ENCODE peak calls at places on chromosomes 12 and 14, in five cellular contexts. One of them, this sample, is unnamed.

GRCh38 chr14:99540196-99541032 is 59.2 kb downstream of the CCNK start:
- DNase-seq in hepatocyte: no peak
- DNase-seq in suprapubic skin: no peak
- DNase-seq in H9: no peak
- DNase-seq in upper lobe of right lung: no peak
- DNase-seq in this sample: no peak

GRCh38 chr12:102948941-102949352 is 8.5 kb upstream of the ASCL1 start:
- DNase-seq in hepatocyte: peak
- DNase-seq in upper lobe of right lung: no peak
- DNase-seq in suprapubic skin: no peak
- DNase-seq in H9: peak
- DNase-seq in this sample: no peak

GRCh38 chr12:89040146-89040964 is 311.9 kb downstream of the DUSP6 start:
- DNase-seq in suprapubic skin: no peak
- DNase-seq in H9: peak
- DNase-seq in upper lobe of right lung: no peak
- DNase-seq in hepatocyte: no peak
- DNase-seq in this sample: peak

GRCh38 chr12:96255077-96255476 is 60.9 kb downstream of the ELK3 start:
- DNase-seq in hepatocyte: no peak
- DNase-seq in upper lobe of right lung: no peak
- DNase-seq in H9: no peak
- DNase-seq in suprapubic skin: no peak
- DNase-seq in this sample: no peak

GRCh38 chr14:99807413-99808132 is 14.4 kb downstream of the EML1 start:
- DNase-seq in H9: peak
- DNase-seq in hepatocyte: peak
- DNase-seq in suprapubic skin: no peak
- DNase-seq in upper lobe of right lung: no peak
- DNase-seq in this sample: no peak

GRCh38 chr12:106521901-106522300 is 60.9 kb upstream of the RFX4 start:
- DNase-seq in hepatocyte: no peak
- DNase-seq in H9: no peak
- DNase-seq in upper lobe of right lung: no peak
- DNase-seq in suprapubic skin: no peak
- DNase-seq in this sample: no peak

GRCh38 chr12:64102339-64102738 is 119.8 kb downstream of the KICS2 start:
- DNase-seq in upper lobe of right lung: no peak
- DNase-seq in suprapubic skin: no peak
- DNase-seq in hepatocyte: no peak
- DNase-seq in H9: no peak
- DNase-seq in this sample: no peak

GRCh38 chr12:4270670-4271432 is 2.7 kb upstream of the CCND2 start:
- DNase-seq in upper lobe of right lung: peak
- DNase-seq in hepatocyte: peak
- DNase-seq in suprapubic skin: peak
- DNase-seq in H9: peak
- DNase-seq in this sample: peak

GRCh38 chr12:76275511-76276093 is 72.6 kb downstream of the BBS10 start:
- DNase-seq in H9: no peak
- DNase-seq in suprapubic skin: no peak
- DNase-seq in upper lobe of right lung: no peak
- DNase-seq in hepatocyte: no peak
- DNase-seq in this sample: no peak

GRCh38 chr12:28097221-28097620 is 93.0 kb upstream of the CCDC91 start:
- DNase-seq in upper lobe of right lung: no peak
- DNase-seq in H9: no peak
- DNase-seq in suprapubic skin: no peak
- DNase-seq in hepatocyte: no peak
- DNase-seq in this sample: no peak

GRCh38 chr14:75711796-75712211 is 50.8 kb downstream of the TTLL5 start:
- DNase-seq in suprapubic skin: no peak
- DNase-seq in H9: peak
- DNase-seq in hepatocyte: peak
- DNase-seq in upper lobe of right lung: peak
- DNase-seq in this sample: peak

GRCh38 chr12:115638753-115639666 is 638.5 kb downstream of the MED13L start:
- DNase-seq in H9: no peak
- DNase-seq in suprapubic skin: no peak
- DNase-seq in upper lobe of right lung: no peak
- DNase-seq in hepatocyte: peak
- DNase-seq in this sample: no peak

GRCh38 chr14:99754141-99755067 is 38.8 kb upstream of the EML1 start:
- DNase-seq in upper lobe of right lung: peak
- DNase-seq in suprapubic skin: no peak
- DNase-seq in hepatocyte: no peak
- DNase-seq in H9: no peak
- DNase-seq in this sample: no peak

GRCh38 chr12:64826234-64826633 is 1.8 kb downstream of the TBC1D30 start:
- DNase-seq in upper lobe of right lung: peak
- DNase-seq in hepatocyte: peak
- DNase-seq in H9: peak
- DNase-seq in suprapubic skin: no peak
- DNase-seq in this sample: peak

GRCh38 chr12:121780429-121780828 is 13.1 kb downstream of the RHOF start:
- DNase-seq in suprapubic skin: no peak
- DNase-seq in upper lobe of right lung: no peak
- DNase-seq in hepatocyte: no peak
- DNase-seq in H9: no peak
- DNase-seq in this sample: no peak

GRCh38 chr12:8156845-8157244 is at the start of gene ZNF705A:
- DNase-seq in suprapubic skin: no peak
- DNase-seq in upper lobe of right lung: no peak
- DNase-seq in hepatocyte: no peak
- DNase-seq in H9: no peak
- DNase-seq in this sample: no peak

GRCh38 chr12:51914034-51914923 is 7.0 kb downstream of the ACVRL1 start:
- DNase-seq in upper lobe of right lung: peak
- DNase-seq in H9: no peak
- DNase-seq in hepatocyte: no peak
- DNase-seq in suprapubic skin: no peak
- DNase-seq in this sample: no peak

GRCh38 chr12:114729731-114730130 is 45.8 kb upstream of the TBX3 start:
- DNase-seq in suprapubic skin: no peak
- DNase-seq in upper lobe of right lung: no peak
- DNase-seq in H9: no peak
- DNase-seq in hepatocyte: no peak
- DNase-seq in this sample: no peak

GRCh38 chr14:95173518-95173917 is 16.2 kb upstream of the DICER1 start:
- DNase-seq in hepatocyte: peak
- DNase-seq in suprapubic skin: no peak
- DNase-seq in H9: no peak
- DNase-seq in upper lobe of right lung: no peak
- DNase-seq in this sample: no peak

GRCh38 chr14:99982449-99983250 is 82.6 kb upstream of the EVL start:
- DNase-seq in suprapubic skin: no peak
- DNase-seq in H9: peak
- DNase-seq in upper lobe of right lung: no peak
- DNase-seq in hepatocyte: peak
- DNase-seq in this sample: peak

GRCh38 chr12:128114485-128114884 is 152.5 kb upstream of the TMEM132C start:
- DNase-seq in upper lobe of right lung: no peak
- DNase-seq in H9: no peak
- DNase-seq in suprapubic skin: no peak
- DNase-seq in hepatocyte: no peak
- DNase-seq in this sample: no peak

GRCh38 chr14:69543341-69544249 is 31.1 kb downstream of the CCDC177 start:
- DNase-seq in suprapubic skin: no peak
- DNase-seq in hepatocyte: peak
- DNase-seq in upper lobe of right lung: peak
- DNase-seq in H9: peak
- DNase-seq in this sample: no peak

GRCh38 chr14:69548566-69548965 is 26.1 kb downstream of the CCDC177 start:
- DNase-seq in suprapubic skin: no peak
- DNase-seq in upper lobe of right lung: no peak
- DNase-seq in hepatocyte: no peak
- DNase-seq in H9: no peak
- DNase-seq in this sample: no peak

GRCh38 chr14:69542311-69542710 is 32.4 kb downstream of the CCDC177 start:
- DNase-seq in H9: no peak
- DNase-seq in hepatocyte: no peak
- DNase-seq in suprapubic skin: no peak
- DNase-seq in upper lobe of right lung: no peak
- DNase-seq in this sample: no peak

GRCh38 chr14:69553221-69553620 is 21.4 kb downstream of the CCDC177 start:
- DNase-seq in upper lobe of right lung: no peak
- DNase-seq in suprapubic skin: no peak
- DNase-seq in hepatocyte: peak
- DNase-seq in H9: no peak
- DNase-seq in this sample: no peak

DNA sequence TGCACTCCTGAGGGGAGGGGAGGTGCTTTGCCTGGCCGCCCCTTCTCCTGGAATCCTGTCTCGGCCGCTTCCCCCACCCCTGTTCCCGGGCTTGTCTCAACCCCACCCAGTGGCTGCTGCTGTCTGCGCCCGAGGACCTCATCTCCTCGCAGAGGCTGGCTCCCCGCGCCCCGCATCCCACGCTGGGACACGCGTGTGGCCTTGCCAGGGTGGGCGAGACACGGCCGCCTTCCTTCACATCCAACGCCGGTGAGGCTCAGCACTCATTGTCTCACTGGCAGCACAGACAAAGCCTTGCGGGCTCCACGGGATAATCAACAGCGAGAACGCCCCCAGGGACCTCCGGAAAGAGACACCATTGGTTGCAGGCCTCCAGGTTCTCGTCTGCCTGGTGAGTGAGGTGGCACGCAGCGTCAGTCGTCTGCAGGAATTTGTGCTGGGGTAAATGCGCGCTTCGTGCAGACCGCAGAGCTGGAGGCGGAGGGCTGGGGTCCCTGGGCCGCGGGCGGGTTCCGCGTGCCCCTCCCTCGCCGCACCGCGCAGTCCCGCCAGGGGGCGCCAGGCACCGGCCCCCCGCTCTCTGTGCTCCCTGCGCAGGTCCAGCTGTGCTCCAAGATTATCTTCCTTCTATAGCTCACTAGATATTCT is 26.8 kb downstream of the CCDC177 start:
- DNase-seq in hepatocyte: peak
- DNase-seq in suprapubic skin: no peak
- DNase-seq in upper lobe of right lung: no peak
- DNase-seq in H9: peak
- DNase-seq in this sample: peak
- TF ChIP-seq CTCF in hepatocyte: peak
- TF ChIP-seq CTCF in suprapubic skin: peak
- TF ChIP-seq CTCF in upper lobe of right lung: peak
- TF ChIP-seq CTCF in H9: peak
- TF ChIP-seq CTCF in this sample: peak

DNA sequence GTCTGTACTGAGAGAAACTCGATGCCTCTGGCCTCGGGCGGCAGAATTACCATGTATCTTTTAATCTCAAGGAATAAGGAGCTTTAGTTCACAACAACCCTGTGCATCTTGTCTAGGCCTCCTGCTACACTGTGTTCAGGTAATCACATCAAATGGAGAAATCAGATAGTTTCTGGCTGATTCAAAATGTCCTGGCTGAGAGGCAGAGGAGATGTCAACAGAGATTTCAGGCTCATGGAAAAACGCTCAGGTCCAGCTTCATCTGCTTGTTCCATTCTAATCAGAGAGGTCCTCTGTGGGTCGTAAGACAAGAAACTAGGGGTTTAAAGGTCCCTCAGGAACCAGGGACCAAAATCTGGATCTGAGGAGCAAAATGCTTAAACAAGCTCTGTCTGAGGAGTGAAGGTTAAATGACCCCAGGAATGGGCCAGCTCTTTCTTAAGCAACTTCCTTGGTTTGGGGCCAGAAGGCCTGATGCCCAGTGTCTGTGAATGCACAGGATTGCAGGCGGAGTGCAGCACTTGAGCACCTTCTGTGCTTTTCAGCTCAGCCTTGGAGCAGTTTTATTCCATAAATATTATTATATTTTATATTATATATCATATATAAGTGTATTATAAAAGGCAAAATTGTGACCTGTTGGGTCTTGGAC is 170.2 kb upstream of the PRICKLE1 start:
- DNase-seq in suprapubic skin: peak
- DNase-seq in upper lobe of right lung: peak
- DNase-seq in hepatocyte: peak
- DNase-seq in H9: no peak
- DNase-seq in this sample: no peak
- TF ChIP-seq CTCF in suprapubic skin: no peak
- TF ChIP-seq CTCF in upper lobe of right lung: no peak
- TF ChIP-seq CTCF in hepatocyte: no peak
- TF ChIP-seq CTCF in H9: no peak
- TF ChIP-seq CTCF in this sample: no peak

DNA sequence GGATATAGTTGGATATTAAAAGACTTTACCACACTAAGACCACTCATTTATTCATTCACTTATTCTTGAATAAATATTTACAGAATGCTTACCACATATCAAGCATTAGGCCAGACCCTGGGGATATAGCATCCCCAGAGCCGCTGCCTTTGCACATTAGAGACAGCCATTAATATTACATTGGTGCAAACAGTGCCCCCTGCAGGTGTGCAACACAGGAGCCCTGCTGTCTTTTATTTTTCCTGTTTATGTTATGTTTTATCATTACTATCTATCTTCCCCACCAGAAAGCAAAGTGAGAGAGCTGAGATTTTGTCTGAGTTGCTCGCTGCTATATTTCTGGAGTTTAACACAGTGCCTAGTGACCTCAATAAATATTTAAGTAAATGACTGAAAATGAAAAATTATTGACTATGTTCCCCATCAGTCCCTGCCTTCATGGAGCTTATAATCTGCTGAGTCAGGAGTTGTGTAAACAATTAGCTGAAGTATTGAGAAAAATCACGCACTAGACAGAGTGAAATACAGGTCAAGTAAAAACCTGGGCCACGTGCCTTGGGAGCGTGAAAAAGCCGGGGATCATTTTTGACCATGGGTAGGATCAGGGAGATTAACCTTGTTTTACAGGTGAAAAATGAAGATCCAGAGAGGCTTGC is 301.6 kb downstream of the PCNX1 start:
- DNase-seq in suprapubic skin: no peak
- DNase-seq in H9: no peak
- DNase-seq in hepatocyte: no peak
- DNase-seq in upper lobe of right lung: no peak
- DNase-seq in this sample: no peak
- TF ChIP-seq CTCF in suprapubic skin: no peak
- TF ChIP-seq CTCF in H9: peak
- TF ChIP-seq CTCF in hepatocyte: no peak
- TF ChIP-seq CTCF in upper lobe of right lung: no peak
- TF ChIP-seq CTCF in this sample: no peak

DNA sequence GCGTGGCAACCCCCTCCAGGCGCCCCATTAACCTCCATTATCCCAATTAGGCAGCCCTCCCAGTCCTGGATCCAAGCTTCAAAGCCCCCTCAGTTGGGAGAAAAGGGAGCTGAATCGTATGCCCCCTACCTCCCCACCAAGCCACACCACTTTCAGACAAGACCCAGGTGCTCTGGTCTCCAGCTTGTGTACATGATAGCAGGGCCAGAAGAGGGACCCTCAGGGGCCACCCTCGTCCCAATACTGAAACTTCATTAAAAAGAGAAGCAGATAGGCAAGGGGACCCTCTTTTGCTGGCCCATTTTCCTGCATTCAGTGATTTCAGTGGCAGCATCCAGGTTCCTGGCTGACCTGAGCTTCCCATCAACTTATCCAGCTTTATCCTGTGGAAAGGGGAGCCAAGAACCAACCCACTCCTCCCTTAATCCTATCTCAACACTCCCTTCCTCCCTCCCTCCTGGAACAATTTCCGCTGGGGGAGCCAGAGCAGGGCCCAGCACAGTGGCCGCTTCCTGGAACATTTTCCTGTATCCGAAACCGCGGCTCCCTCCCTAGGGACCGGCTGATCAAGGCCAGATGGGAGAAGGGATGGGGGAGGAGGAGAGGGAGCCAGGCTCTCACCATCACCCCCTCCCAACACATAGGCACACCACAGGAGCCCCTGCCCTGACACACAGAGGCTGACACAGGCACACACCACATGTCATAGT is 9.5 kb upstream of the SP7 start:
- DNase-seq in suprapubic skin: no peak
- DNase-seq in hepatocyte: no peak
- DNase-seq in upper lobe of right lung: no peak
- DNase-seq in H9: no peak
- DNase-seq in this sample: no peak
- TF ChIP-seq CTCF in suprapubic skin: no peak
- TF ChIP-seq CTCF in hepatocyte: no peak
- TF ChIP-seq CTCF in upper lobe of right lung: peak
- TF ChIP-seq CTCF in H9: no peak
- TF ChIP-seq CTCF in this sample: no peak

This sample was measured in GM13976.